ENCODE peak calls at places on chromosomes 3 and 15, in six cellular contexts. A, D, F, S, T and Q are unnamed samples.

GRCh38 chr3:134839990-134840389 is 44.9 kb downstream of the EPHB1 start:
- DNase-seq in A (no peak), D (no peak), F (no peak), S (no peak), T (no peak), Q (no peak)

GRCh38 chr3:180188512-180189309 is 152.0 kb upstream of the PEX5L start:
- DNase-seq in A (no peak), D (no peak), F (no peak), S (no peak), T (no peak), Q (no peak)

GRCh38 chr15:49906976-49907375 is 212.1 kb downstream of the ATP8B4 start:
- DNase-seq in A (no peak), D (no peak), F (no peak), S (no peak), T (no peak), Q (no peak)

GRCh38 chr3:171838218-171838720 is 4.9 kb upstream of the TMEM212 start:
- DNase-seq in A (peak), D (peak), F (peak), S (peak), T (no peak), Q (no peak)

GRCh38 chr3:31629054-31629453 is 96.3 kb downstream of the STT3B start:
- DNase-seq in A (no peak), D (no peak), F (no peak), S (no peak), T (no peak), Q (no peak)

GRCh38 chr3:188230962-188231361 is 77.0 kb downstream of the LPP start:
- DNase-seq in A (peak), D (no peak), F (no peak), S (no peak), T (no peak), Q (no peak)

GRCh38 chr3:179454887-179455286 is 3.6 kb upstream of the GNB4 start:
- DNase-seq in A (peak), D (no peak), F (peak), S (no peak), T (no peak), Q (no peak)

GRCh38 chr3:196563721-196564225 is 4.6 kb downstream of the WDR53 start:
- DNase-seq in A (no peak), D (no peak), F (peak), S (no peak), T (no peak), Q (no peak)

GRCh38 chr3:75906555-75907112 is 121.3 kb upstream of the ZNF717 start:
- DNase-seq in A (peak), D (no peak), F (peak), S (peak), T (peak), Q (no peak)

GRCh38 chr3:114223146-114223545 is 14.2 kb downstream of the ZNF80 start:
- DNase-seq in A (no peak), D (no peak), F (no peak), S (no peak), T (no peak), Q (no peak)

GRCh38 chr3:114221165-114221880 is 16.1 kb downstream of the ZNF80 start:
- DNase-seq in A (no peak), D (no peak), F (no peak), S (no peak), T (no peak), Q (no peak)

GRCh38 chr3:114227076-114227475 is 10.3 kb downstream of the ZNF80 start:
- DNase-seq in A (no peak), D (no peak), F (no peak), S (no peak), T (no peak), Q (no peak)

GRCh38 chr3:114221881-114222264 is 15.5 kb downstream of the ZNF80 start:
- DNase-seq in A (no peak), D (no peak), F (no peak), S (no peak), T (no peak), Q (no peak)

DNA sequence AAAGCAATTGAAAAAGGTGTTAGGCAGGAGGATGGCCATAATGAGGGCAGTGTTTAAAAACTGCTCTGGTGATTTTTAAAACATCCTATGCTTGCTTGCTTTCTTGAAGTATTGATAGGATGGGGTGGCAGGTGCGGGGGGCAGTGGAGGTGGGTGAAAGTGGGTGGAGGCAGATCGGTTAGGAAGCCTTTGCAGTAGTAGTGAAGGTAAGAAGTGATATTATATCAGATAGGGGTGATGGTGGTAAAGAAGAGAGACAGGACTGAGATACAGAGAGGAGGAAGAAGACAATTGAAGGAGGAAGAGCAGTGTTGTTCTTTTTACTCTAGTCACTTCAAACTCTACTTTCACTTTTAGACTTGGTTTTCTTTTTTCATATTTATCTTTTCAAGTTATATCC is 11.1 kb downstream of the ZNF80 start:
- DNase-seq in A (no peak), D (no peak), F (no peak), S (no peak), T (no peak), Q (no peak)
- H3K4me3 ChIP-seq in A (no peak), D (no peak), F (no peak), S (no peak), T (no peak), Q (no peak)

GRCh38 chr3:123629747-123630047 is 44.8 kb upstream of the HACD2 start:
- DNase-seq in A (no peak), D (no peak), F (no peak), S (no peak), T (no peak), Q (no peak)
- TF ChIP-seq CTCF in A (no peak), D (no peak), F (no peak), S (no peak), T (peak), Q (no peak)

DNA sequence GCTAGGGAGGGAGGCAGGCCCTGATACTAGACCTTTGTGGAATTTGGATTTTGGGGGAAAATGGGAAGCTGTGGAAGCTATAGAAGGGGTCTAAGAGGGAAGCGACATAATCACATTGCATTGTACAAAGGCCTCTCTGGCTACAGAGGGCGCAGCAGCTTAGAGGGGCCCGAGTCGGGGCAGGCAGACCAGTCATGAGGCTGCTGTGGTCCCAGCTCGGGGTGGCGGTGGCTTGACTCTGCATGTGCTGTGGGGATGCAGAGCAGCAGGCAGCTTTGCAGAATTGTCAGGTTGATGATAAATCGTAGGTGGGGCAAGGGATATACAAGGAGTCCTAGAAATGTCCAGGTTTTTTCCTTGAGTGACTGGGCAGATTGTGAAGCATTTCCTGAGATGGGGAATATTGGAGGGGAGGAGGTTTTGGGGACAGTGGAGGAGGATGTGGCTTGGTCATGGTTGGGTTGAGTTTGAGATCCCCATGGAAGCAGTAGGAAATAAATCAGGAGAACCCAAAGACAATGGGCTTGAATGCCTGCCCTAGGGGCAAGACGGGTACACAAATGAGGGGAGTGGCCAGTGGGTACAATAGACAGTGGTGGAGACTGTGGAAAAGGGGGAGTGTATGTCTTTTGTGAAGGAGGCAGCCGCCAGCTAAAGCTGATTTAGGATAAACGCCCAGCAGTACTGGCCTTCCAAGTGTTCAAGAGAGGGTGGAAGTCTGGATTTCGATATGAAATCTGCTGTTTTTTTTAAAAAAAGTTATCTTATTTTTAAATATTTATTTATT is 94.1 kb downstream of the HMG20A start:
- DNase-seq in A (no peak), D (peak), F (no peak), S (no peak), T (no peak), Q (no peak)
- H3K4me3 ChIP-seq in A (no peak), D (no peak), F (no peak), S (no peak), T (no peak), Q (no peak)

DNA sequence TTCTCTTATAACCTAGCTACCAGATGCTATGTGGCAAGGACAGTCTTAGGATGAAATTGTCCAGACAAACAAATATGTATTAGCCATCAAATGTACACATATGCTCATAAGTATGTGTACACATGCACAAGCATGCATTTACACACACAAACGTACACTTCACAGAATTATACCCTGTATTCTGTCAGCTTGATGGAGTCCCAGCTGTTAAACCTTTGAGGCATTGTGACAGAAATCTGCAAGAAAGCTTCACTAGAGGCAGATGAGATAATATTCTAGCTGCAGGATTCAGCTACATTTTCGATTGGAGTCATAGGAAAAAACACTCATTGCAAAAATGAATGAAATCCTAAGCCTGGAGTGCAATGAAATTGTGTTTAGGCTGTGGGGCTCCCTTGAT is 110.6 kb downstream of the CHL1 start:
- DNase-seq in A (no peak), D (no peak), F (no peak), S (no peak), T (no peak), Q (no peak)
- TF ChIP-seq CTCF in A (no peak), D (no peak), F (no peak), S (no peak), T (no peak), Q (no peak)

GRCh38 chr15:67834249-67834592 is 5.6 kb downstream of the RNU6-1 start:
- DNase-seq in A (no peak), D (no peak), F (no peak), S (no peak), T (no peak), Q (no peak)
- H3K4me3 ChIP-seq in A (no peak), D (no peak), F (no peak), S (no peak), T (peak), Q (no peak)

GRCh38 chr3:17810759-17811158 is 68.3 kb upstream of the TBC1D5 start:
- DNase-seq in A (peak), D (no peak), F (no peak), S (no peak), T (no peak), Q (no peak)
- TF ChIP-seq CTCF in A (peak), D (no peak), F (peak), S (no peak), T (peak), Q (peak)

GRCh38 chr3:56322862-56323261 is 145.4 kb downstream of the ERC2 start:
- DNase-seq in A (no peak), D (no peak), F (no peak), S (no peak), T (no peak), Q (no peak)

GRCh38 chr3:56321383-56321782 is 146.9 kb downstream of the ERC2 start:
- DNase-seq in A (no peak), D (no peak), F (no peak), S (no peak), T (no peak), Q (no peak)

GRCh38 chr3:56324473-56324872 is 143.8 kb downstream of the ERC2 start:
- DNase-seq in A (no peak), D (no peak), F (no peak), S (no peak), T (no peak), Q (no peak)

GRCh38 chr3:56321892-56322291 is 146.4 kb downstream of the ERC2 start:
- DNase-seq in A (no peak), D (no peak), F (no peak), S (no peak), T (no peak), Q (no peak)

GRCh38 chr3:56323986-56324420 is 144.3 kb downstream of the ERC2 start:
- DNase-seq in A (peak), D (no peak), F (peak), S (peak), T (no peak), Q (peak)
- H3K4me3 ChIP-seq in A (no peak), D (no peak), F (no peak), S (no peak), T (no peak), Q (no peak)

GRCh38 chr3:77815467-77815866 is 775.6 kb downstream of the ROBO2 start:
- DNase-seq in A (no peak), D (no peak), F (no peak), S (no peak), T (peak), Q (no peak)
- TF ChIP-seq CTCF in A (peak), D (no peak), F (peak), S (peak), T (peak), Q (peak)

GRCh38 chr3:9901967-9902366 is 681 bp upstream of the IL17RE start:
- DNase-seq in A (no peak), D (no peak), F (no peak), S (no peak), T (no peak), Q (no peak)
- H3K4me3 ChIP-seq in A (no peak), D (no peak), F (no peak), S (no peak), T (no peak), Q (no peak)

GRCh38 chr15:82792068-82792467 is 13.8 kb downstream of the FSD2 start:
- DNase-seq in A (no peak), D (no peak), F (no peak), S (no peak), T (no peak), Q (no peak)
- TF ChIP-seq CTCF in A (no peak), D (no peak), F (no peak), S (no peak), T (no peak), Q (no peak)